ENCODE peak calls at places on chromosomes 4 and X, in five cellular contexts. M, S, T, H and V are unnamed samples.
A peak's percentile ranks its signal among the peaks of the same experiment; 100 is the strongest.

GRCh38 chrX:125131146-125131545 is 188.5 kb upstream of the TEX13C start:
- DNase-seq in M (no peak), S (no peak), T (no peak), H (peak; percentile 50), V (no peak)

GRCh38 chr4:153929651-153930050 is 140.8 kb upstream of the SFRP2 start:
- DNase-seq in M (no peak), S (no peak), T (no peak), H (no peak), V (no peak)

GRCh38 chrX:42567268-42567667 is 210.7 kb downstream of the PPP1R2C start:
- DNase-seq in M (no peak), S (no peak), T (no peak), H (no peak), V (no peak)

GRCh38 chr4:114108869-114109268 is 129.4 kb upstream of the ARSJ start:
- DNase-seq in M (peak; percentile 10), S (no peak), T (peak; percentile 22), H (peak; percentile 58), V (peak; percentile 87)

GRCh38 chrX:19886888-19887531 is 390 bp downstream of the SH3KBP1 start:
- DNase-seq in M (peak; percentile 16), S (no peak), T (no peak), H (peak; percentile 5), V (no peak)

GRCh38 chr4:174314274-174314673 is 30.6 kb downstream of the CEP44 start:
- DNase-seq in M (no peak), S (no peak), T (no peak), H (no peak), V (no peak)

GRCh38 chr4:173046818-173047217 is 121.8 kb upstream of the GALNT7 start:
- DNase-seq in M (no peak), S (no peak), T (no peak), H (no peak), V (no peak)

GRCh38 chr4:39043697-39044363 is 11.6 kb upstream of the TMEM156 start:
- DNase-seq in M (peak; percentile 43), S (no peak), T (no peak), H (no peak), V (peak; percentile 33)

GRCh38 chr4:153112071-153112460 is 92.2 kb upstream of the TRIM2 start:
- DNase-seq in M (no peak), S (no peak), T (no peak), H (no peak), V (no peak)

GRCh38 chr4:155822572-155822971 is 43.5 kb downstream of the ASIC5 start:
- DNase-seq in M (no peak), S (no peak), T (no peak), H (peak; percentile 83), V (no peak)

GRCh38 chrX:4622768-4623167 is 909.3 kb upstream of the PRKX start:
- DNase-seq in M (no peak), S (no peak), T (no peak), H (no peak), V (no peak)

GRCh38 chrX:54358424-54359211 is 772 bp upstream of the WNK3 start:
- DNase-seq in M (peak; percentile 33), S (no peak), T (no peak), H (no peak), V (peak; percentile 22)

GRCh38 chr4:161248880-161249279 is 914.9 kb downstream of the FSTL5 start:
- DNase-seq in M (no peak), S (no peak), T (no peak), H (no peak), V (no peak)

GRCh38 chr4:16896871-16897270 is 1.6 kb downstream of the LDB2 start:
- DNase-seq in M (no peak), S (no peak), T (no peak), H (no peak), V (peak; percentile 84)
- H3K4me3 ChIP-seq in M (peak overlapping the region; percentile 68), S (no peak overlapping the region), T (no peak overlapping the region), H (no peak overlapping the region), V (peak overlapping the region; percentile 59)

GRCh38 chr4:128060130-128060619 is 937 bp upstream of the LARP1B start:
- DNase-seq in M (no peak), S (no peak), T (no peak), H (no peak), V (peak; percentile 36)

GRCh38 chr4:128060620-128061565 is at the start of gene LARP1B:
- DNase-seq in M (peak; percentile 95), S (peak; percentile 83), T (peak; percentile 87), H (peak; percentile 90), V (peak; percentile 95)

GRCh38 chr4:128056396-128056795 is 4.7 kb upstream of the LARP1B start:
- DNase-seq in M (no peak), S (no peak), T (no peak), H (no peak), V (no peak)

GRCh38 chr4:128061566-128062536 is 739 bp downstream of the LARP1B start:
- DNase-seq in M (peak; percentile 43), S (no peak), T (peak; percentile 43), H (peak; percentile 59), V (peak; percentile 20)
- TF ChIP-seq CTCF in M (no peak), S (peak; percentile 36), T (peak; percentile 30), H (peak; percentile 13), V (no peak)

GRCh38 chrX:115595049-115595448 is 34.1 kb downstream of the PLS3 start:
- DNase-seq in M (no peak), S (no peak), T (no peak), H (no peak), V (no peak)
- H3K4me3 ChIP-seq in M (peak overlapping the region; percentile 60), S (no peak overlapping the region), T (no peak overlapping the region), H (peak overlapping the region; percentile 57), V (peak overlapping the region; percentile 30)

GRCh38 chr4:6716958-6717655 is 1.1 kb downstream of the BLOC1S4 start:
- DNase-seq in M (no peak), S (no peak), T (no peak), H (peak; percentile 31), V (peak; percentile 33)

GRCh38 chr4:6714954-6715353 is 1.0 kb upstream of the BLOC1S4 start:
- DNase-seq in M (no peak), S (no peak), T (no peak), H (no peak), V (no peak)

GRCh38 chr4:6718932-6719610 is 3.1 kb downstream of the BLOC1S4 start:
- DNase-seq in M (no peak), S (no peak), T (no peak), H (no peak), V (no peak)

GRCh38 chr4:6715704-6716017 is 313 bp upstream of the BLOC1S4 start:
- DNase-seq in M (no peak), S (no peak), T (no peak), H (no peak), V (no peak)

GRCh38 chr4:6716018-6716911 is at the start of gene BLOC1S4:
- DNase-seq in M (peak; percentile 87), S (peak; percentile 77), T (peak; percentile 81), H (peak; percentile 86), V (peak; percentile 85)
- TF ChIP-seq CTCF in M (no peak), S (no peak), T (no peak), H (no peak), V (no peak)

GRCh38 chr4:188780686-188781085 is 641.4 kb downstream of the TRIML1 start:
- DNase-seq in M (no peak), S (no peak), T (no peak), H (peak; percentile 27), V (no peak)

GRCh38 chr4:188780028-188780427 is 640.8 kb downstream of the TRIML1 start:
- DNase-seq in M (no peak), S (no peak), T (no peak), H (no peak), V (no peak)

GRCh38 chr4:188781655-188782054 is 642.4 kb downstream of the TRIML1 start:
- DNase-seq in M (no peak), S (peak; percentile 0), T (peak; percentile 21), H (peak; percentile 13), V (peak; percentile 42)

GRCh38 chr4:188783160-188783559 is 643.9 kb downstream of the TRIML1 start:
- DNase-seq in M (peak; percentile 7), S (no peak), T (no peak), H (no peak), V (peak; percentile 65)

DNA sequence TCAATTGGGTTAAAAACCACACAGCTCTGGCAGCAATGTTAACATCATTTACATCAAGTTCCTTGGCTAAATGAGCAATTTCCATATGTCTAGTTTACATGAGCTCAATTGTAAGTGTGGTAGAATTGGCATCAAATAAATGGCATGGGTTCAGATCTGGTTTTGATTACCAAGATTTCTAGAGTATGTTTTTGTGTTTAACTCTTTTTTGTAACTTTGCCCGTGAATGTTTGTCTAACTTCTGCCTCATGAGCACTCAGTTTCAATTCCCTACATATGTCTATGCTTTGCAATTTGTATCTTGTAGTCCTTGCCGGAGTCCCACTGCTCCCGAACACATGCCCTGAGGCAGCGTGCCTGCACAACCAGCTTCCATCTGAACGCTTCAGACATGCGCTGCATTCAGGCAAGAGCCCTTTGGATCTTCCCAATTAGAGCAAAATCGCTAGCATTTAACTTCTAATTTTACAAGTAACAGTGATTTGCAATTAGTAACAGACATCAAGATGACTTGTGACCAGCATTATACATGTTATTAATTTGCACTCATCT is 644.4 kb downstream of the TRIML1 start:
- DNase-seq in M (no peak), S (no peak), T (no peak), H (no peak), V (no peak)
- H3K4me3 ChIP-seq in M (no peak overlapping the region), S (no peak overlapping the region), T (no peak overlapping the region), H (no peak overlapping the region), V (no peak overlapping the region)

GRCh38 chrX:153572601-153573000 is 26.3 kb downstream of the CCNQ start:
- DNase-seq in M (no peak), S (no peak), T (no peak), H (no peak), V (no peak)

GRCh38 chrX:153565996-153566580 is 32.9 kb downstream of the CCNQ start:
- DNase-seq in M (no peak), S (no peak), T (no peak), H (no peak), V (no peak)

GRCh38 chrX:153571159-153571908 is 27.6 kb downstream of the CCNQ start:
- DNase-seq in M (no peak), S (no peak), T (no peak), H (no peak), V (no peak)

GRCh38 chrX:153569475-153569874 is 29.5 kb downstream of the CCNQ start:
- DNase-seq in M (no peak), S (no peak), T (no peak), H (no peak), V (no peak)

DNA sequence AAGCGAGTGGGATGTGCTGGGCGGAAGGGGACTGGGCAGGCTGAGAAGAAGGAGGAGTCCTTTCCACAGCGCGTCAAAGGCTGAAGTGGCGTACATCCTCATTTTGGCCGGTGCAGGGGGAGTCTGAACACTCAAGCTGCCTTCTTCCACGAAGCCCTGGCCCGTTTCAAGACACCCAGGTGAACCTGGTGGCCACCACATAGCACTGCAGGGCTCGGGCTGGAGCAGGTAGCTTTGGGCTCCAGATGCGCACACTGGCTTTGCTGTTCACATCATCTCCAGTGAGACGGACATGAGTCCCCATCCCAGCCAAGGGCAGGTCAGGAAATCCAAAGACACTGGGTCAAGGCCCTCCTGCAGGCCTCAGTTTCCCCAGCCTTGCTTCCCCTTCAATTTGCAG is 30.3 kb downstream of the CCNQ start:
- DNase-seq in M (no peak), S (no peak), T (no peak), H (peak; percentile 13), V (no peak)
- TF ChIP-seq CTCF in M (no peak), S (no peak), T (peak; percentile 16), H (peak; percentile 23), V (no peak)